ENCODE peak calls at places on chromosomes 4 and X, in four cellular contexts. A is WTC11, S is K562, L is SK-N-SH. O is an unnamed sample.

GRCh38 chr4:143819029-143819428 is 86.3 kb downstream of the GYPE start:
- DNase-seq in A (no peak), S (peak; percentile 20), L (no peak), O (no peak)

GRCh38 chr4:175298119-175298518 is 380.0 kb downstream of the ADAM29 start:
- DNase-seq in A (no peak), S (no peak), L (no peak), O (no peak)

GRCh38 chr4:55127053-55127452 is 1.7 kb upstream of the KDR start:
- DNase-seq in A (no peak), S (no peak), L (no peak), O (no peak)

GRCh38 chrX:22122510-22122909 is 90.4 kb downstream of the PHEX start:
- DNase-seq in A (no peak), S (no peak), L (no peak), O (no peak)

GRCh38 chr4:75101906-75102888 is 169.3 kb downstream of the PARM1 start:
- DNase-seq in A (no peak), S (no peak), L (no peak), O (no peak)

GRCh38 chrX:66622209-66622608 is 16.7 kb downstream of the EDA2R start:
- DNase-seq in A (no peak), S (no peak), L (no peak), O (no peak)

GRCh38 chr4:109548655-109549054 is 11.4 kb upstream of the MCUB start:
- DNase-seq in A (no peak), S (no peak), L (no peak), O (no peak)

GRCh38 chr4:4323705-4324534 is 33.9 kb downstream of the ZBTB49 start:
- DNase-seq in A (no peak), S (peak; percentile 35), L (no peak), O (no peak)

GRCh38 chrX:45824471-45824870 is 623.8 kb upstream of the DIPK2B start:
- DNase-seq in A (peak; percentile 31), S (peak; percentile 11), L (peak; percentile 21), O (no peak)

GRCh38 chr4:122450847-122451246 is 5.7 kb downstream of the IL2 start:
- DNase-seq in A (peak; percentile 54), S (no peak), L (no peak), O (no peak)

GRCh38 chr4:71126719-71127118 is 133.3 kb downstream of the DCK start:
- DNase-seq in A (no peak), S (no peak), L (no peak), O (no peak)

GRCh38 chr4:177016541-177017141 is 223.9 kb upstream of the VEGFC start:
- DNase-seq in A (no peak), S (no peak), L (no peak), O (no peak)

GRCh38 chr4:112416464-112416863 is 99.5 kb downstream of the NEUROG2 start:
- DNase-seq in A (no peak), S (no peak), L (no peak), O (no peak)

GRCh38 chr4:55107054-55107453 is 18.3 kb downstream of the KDR start:
- DNase-seq in A (no peak), S (no peak), L (no peak), O (no peak)

GRCh38 chr4:133524369-133524768 is 375.3 kb downstream of the PCDH10 start:
- DNase-seq in A (no peak), S (no peak), L (no peak), O (no peak)

GRCh38 chr4:185457136-185457535 is 14.4 kb downstream of the CCDC110 start:
- DNase-seq in A (no peak), S (no peak), L (no peak), O (no peak)

GRCh38 chrX:150547511-150548115 is 20.8 kb upstream of the MTM1 start:
- DNase-seq in A (peak; percentile 48), S (peak; percentile 72), L (peak; percentile 35), O (no peak)

GRCh38 chr4:132710971-132711370 is 438.1 kb upstream of the PCDH10 start:
- DNase-seq in A (no peak), S (no peak), L (no peak), O (no peak)

GRCh38 chrX:110512341-110512740 is 153.7 kb downstream of the RTL9 start:
- DNase-seq in A (no peak), S (no peak), L (no peak), O (no peak)

GRCh38 chrX:136354201-136354600 is 53.4 kb downstream of the ADGRG4 start:
- DNase-seq in A (no peak), S (no peak), L (no peak), O (no peak)

GRCh38 chr4:125666635-125667034 is 351.9 kb downstream of the FAT4 start:
- DNase-seq in A (no peak), S (no peak), L (no peak), O (no peak)

GRCh38 chrX:153902388-153902787 is 2.1 kb upstream of the AVPR2 start:
- DNase-seq in A (no peak), S (no peak), L (peak; percentile 59), O (no peak)

GRCh38 chr4:25860586-25861421 is 2.0 kb downstream of the SEL1L3 start:
- DNase-seq in A (no peak), S (peak; percentile 40), L (no peak), O (no peak)

GRCh38 chr4:147591048-147591577 is 26.1 kb upstream of the TMEM184C start:
- DNase-seq in A (no peak), S (no peak), L (no peak), O (no peak)

GRCh38 chr4:149980941-149981340 is 97.3 kb upstream of the DCLK2 start:
- DNase-seq in A (peak; percentile 60), S (peak; percentile 36), L (peak; percentile 26), O (no peak)

GRCh38 chr4:185716008-185716976 is 95.7 kb downstream of the SORBS2 start:
- DNase-seq in A (no peak), S (no peak), L (peak; percentile 40), O (no peak)

GRCh38 chrX:74526786-74527185 is 87.6 kb downstream of the RLIM start:
- DNase-seq in A (no peak), S (no peak), L (no peak), O (no peak)

GRCh38 chrX:74242484-74243138 is 61.4 kb upstream of the ZCCHC13 start:
- DNase-seq in A (no peak), S (no peak), L (no peak), O (no peak)

GRCh38 chr4:80107374-80107773 is 34.3 kb upstream of the ANTXR2 start:
- DNase-seq in A (no peak), S (no peak), L (no peak), O (no peak)

GRCh38 chr4:26130173-26130572 is 190.6 kb upstream of the RBPJ start:
- DNase-seq in A (no peak), S (no peak), L (no peak), O (peak; percentile 90)

GRCh38 chr4:90857081-90857820 is 730.1 kb downstream of the CCSER1 start:
- DNase-seq in A (no peak), S (no peak), L (no peak), O (no peak)

GRCh38 chr4:53591372-53591892 is at the start of gene LNX1:
- DNase-seq in A (peak; percentile 93), S (peak; percentile 27), L (no peak), O (no peak)

GRCh38 chr4:8504279-8505007 is 63.9 kb downstream of the TRMT44 start:
- DNase-seq in A (no peak), S (no peak), L (peak; percentile 79), O (no peak)

GRCh38 chr4:57193996-57194675 is 84.0 kb upstream of the IGFBP7 start:
- DNase-seq in A (peak; percentile 52), S (no peak), L (no peak), O (no peak)

GRCh38 chr4:102535398-102536082 is 34.4 kb downstream of the NFKB1 start:
- DNase-seq in A (no peak), S (no peak), L (no peak), O (no peak)

GRCh38 chr4:2445130-2445529 is 23.8 kb upstream of the RNF4 start:
- DNase-seq in A (no peak), S (no peak), L (no peak), O (no peak)
- TF ChIP-seq USF1 in A (no peak), S (no peak), L (no peak), O (no peak)

DNA sequence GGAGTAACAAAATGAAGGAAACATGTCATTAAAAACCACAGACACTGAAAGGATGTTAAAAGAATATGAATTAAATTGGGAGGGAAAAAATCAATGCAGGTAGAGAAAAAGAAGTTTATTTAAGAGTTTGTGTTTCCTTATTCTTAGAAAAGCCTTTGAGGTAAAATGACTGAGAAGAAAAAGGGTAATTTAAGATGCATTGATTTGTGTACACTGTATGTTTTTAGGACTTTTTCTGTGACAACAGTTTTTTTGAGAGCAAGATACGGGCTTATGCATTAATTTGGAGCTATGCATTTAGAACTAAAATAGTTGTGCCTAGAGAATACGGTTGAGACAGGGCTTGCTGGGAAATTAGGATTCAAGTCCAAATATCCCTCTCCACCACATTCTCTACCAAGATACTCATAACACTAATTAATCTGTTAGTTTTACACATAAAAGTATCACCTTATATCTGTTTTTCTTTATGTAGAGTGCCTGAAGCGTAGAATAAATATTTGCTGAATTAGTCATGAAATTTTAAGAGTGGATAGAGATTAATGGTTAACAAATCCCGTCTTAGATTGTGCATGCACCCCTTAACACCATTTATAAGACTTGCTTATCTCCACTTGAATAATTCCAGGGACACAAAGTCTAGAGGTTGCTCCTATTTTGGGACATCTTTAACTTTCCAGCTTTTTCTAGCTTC is 232.5 kb downstream of the PCDH7 start:
- DNase-seq in A (no peak), S (no peak), L (no peak), O (no peak)
- TF ChIP-seq USF1 in A (no peak), S (no peak), L (no peak), O (no peak)

DNA sequence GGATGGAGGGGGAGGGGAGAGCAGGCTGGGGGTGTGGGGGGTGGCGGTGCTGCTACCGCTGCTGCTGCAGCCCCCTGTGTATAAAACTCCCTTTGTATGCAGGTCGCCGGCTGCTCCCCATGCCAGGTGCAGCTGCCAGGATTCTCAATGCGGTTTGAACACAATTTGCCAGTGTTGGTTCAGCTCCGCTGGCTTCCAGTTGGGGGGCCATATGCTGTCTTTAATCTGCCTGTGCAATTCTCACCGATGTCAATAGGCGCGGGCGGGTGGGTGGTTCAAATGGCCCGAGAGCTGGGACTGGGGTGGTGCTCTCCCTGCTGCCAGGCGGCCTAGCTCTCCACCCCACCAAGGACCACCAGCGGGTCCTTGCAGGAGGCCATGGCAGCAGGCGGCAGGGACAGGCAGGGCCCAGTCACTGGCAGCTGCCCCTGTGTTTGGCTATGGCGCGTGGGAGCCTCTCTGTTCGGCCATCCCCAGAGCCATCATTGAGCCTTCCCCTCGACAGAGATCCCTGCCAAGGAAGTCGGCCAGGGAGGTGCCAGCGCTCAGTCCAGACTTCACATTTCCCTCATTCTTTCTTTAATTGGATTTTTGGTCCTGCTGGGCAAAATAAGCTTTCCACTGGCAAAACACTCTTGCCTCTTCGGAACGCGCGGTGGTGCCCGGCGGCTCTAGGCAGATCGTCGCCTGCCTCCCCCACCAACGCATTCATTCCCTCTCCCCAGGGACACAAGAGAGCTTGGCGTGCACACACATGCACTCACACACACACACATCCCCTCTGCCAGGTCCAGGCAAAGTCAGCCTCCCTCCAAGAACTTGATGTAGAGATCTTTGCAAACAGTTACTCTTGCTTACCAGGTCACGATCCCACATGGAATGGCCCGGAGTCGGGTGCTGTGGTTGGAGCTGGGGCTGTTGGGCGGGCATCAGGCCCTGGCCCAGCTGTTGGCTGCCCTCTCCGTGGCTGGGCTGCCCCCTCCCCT is 257.3 kb downstream of the BCOR start:
- DNase-seq in A (no peak), S (no peak), L (no peak), O (no peak)
- TF ChIP-seq USF1 in A (no peak), S (no peak), L (no peak), O (no peak)

GRCh38 chr4:159607824-159608223 is 504.9 kb downstream of the RAPGEF2 start:
- DNase-seq in A (no peak), S (no peak), L (no peak), O (no peak)
- TF ChIP-seq USF1 in A (no peak), S (no peak), L (no peak), O (no peak)

GRCh38 chrX:152733261-152733975 is at the start of the genes CSAG1 and MAGEA12:
- DNase-seq in A (no peak), S (peak; percentile 75), L (peak; percentile 81), O (no peak)
- TF ChIP-seq USF1 in A (no peak), S (peak; percentile 80), L (peak; percentile 91), O (no peak)